ENCODE peak calls at places on chromosomes 5 and 9, in eight cellular contexts. A is stomach, Y is IMR-90, V is esophagus squamous epithelium, G is uterus, N is prostate gland, C is right lobe of liver, K is endothelial cell of umbilical vein. J is an unnamed sample.

GRCh38 chr5:151733727-151734408 is 24.6 kb downstream of the ATOX1 start:
- DNase-seq in A (no peak), Y (peak; percentile 41), V (no peak), G (no peak), N (no peak), C (no peak), K (no peak), J (no peak)

GRCh38 chr5:12399868-12400267 is 495.6 kb upstream of the CTNND2 start:
- DNase-seq in A (no peak), Y (no peak), V (no peak), G (no peak), N (no peak), C (no peak), K (no peak), J (no peak)

GRCh38 chr9:98049668-98050067 is 6.9 kb upstream of the NANS start:
- DNase-seq in A (no peak), Y (no peak), V (no peak), G (no peak), N (no peak), C (no peak), K (no peak), J (no peak)

GRCh38 chr9:33202552-33203300 is 35.6 kb upstream of the B4GALT1 start:
- DNase-seq in A (peak; percentile 42), Y (peak; percentile 69), V (no peak), G (peak; percentile 63), N (no peak), C (no peak), K (no peak), J (no peak)

GRCh38 chr9:130173462-130173876 is 1.3 kb downstream of the NCS1 start:
- DNase-seq in A (no peak), Y (peak; percentile 28), V (no peak), G (peak; percentile 46), N (no peak), C (no peak), K (no peak), J (no peak)

GRCh38 chr9:121528642-121529041 is 29.0 kb upstream of the GGTA1 start:
- DNase-seq in A (no peak), Y (no peak), V (no peak), G (no peak), N (no peak), C (no peak), K (no peak), J (no peak)

GRCh38 chr9:14086495-14086894 is 227.4 kb downstream of the NFIB start:
- DNase-seq in A (no peak), Y (no peak), V (no peak), G (no peak), N (no peak), C (no peak), K (no peak), J (no peak)

GRCh38 chr9:96619491-96620154 is at the start of gene CDC14B:
- DNase-seq in A (peak; percentile 98), Y (peak; percentile 90), V (no peak), G (peak; percentile 78), N (peak; percentile 96), C (peak; percentile 87), K (peak; percentile 62), J (peak; percentile 84)

GRCh38 chr5:67146574-67146973 is 50.0 kb downstream of the CD180 start:
- DNase-seq in A (no peak), Y (peak; percentile 47), V (no peak), G (no peak), N (no peak), C (no peak), K (no peak), J (no peak)

GRCh38 chr5:77777281-77777892 is 1.2 kb upstream of the TBCA start:
- DNase-seq in A (no peak), Y (peak; percentile 49), V (no peak), G (no peak), N (no peak), C (no peak), K (no peak), J (no peak)

GRCh38 chr5:93621340-93621872 is 38.4 kb downstream of the NR2F1 start:
- DNase-seq in A (peak; percentile 53), Y (peak; percentile 70), V (no peak), G (peak; percentile 85), N (peak; percentile 53), C (peak; percentile 84), K (peak; percentile 75), J (no peak)

GRCh38 chr5:28473531-28474107 is 1435.2 kb upstream of the CDH9 start:
- DNase-seq in A (no peak), Y (no peak), V (no peak), G (no peak), N (no peak), C (no peak), K (peak; percentile 1), J (no peak)

GRCh38 chr5:58944221-58944620 is 361.3 kb downstream of the RAB3C start:
- DNase-seq in A (no peak), Y (peak; percentile 45), V (no peak), G (no peak), N (no peak), C (no peak), K (no peak), J (no peak)

GRCh38 chr5:83927140-83927733 is 206.6 kb upstream of the HAPLN1 start:
- DNase-seq in A (peak; percentile 60), Y (peak; percentile 64), V (no peak), G (peak; percentile 28), N (peak; percentile 12), C (peak; percentile 30), K (peak; percentile 75), J (peak; percentile 85)

GRCh38 chr5:148748702-148749101 is 77.7 kb upstream of the ADRB2 start:
- DNase-seq in A (no peak), Y (no peak), V (no peak), G (no peak), N (no peak), C (no peak), K (no peak), J (no peak)

GRCh38 chr5:14420136-14420808 is 161.3 kb upstream of the OTULINL start:
- DNase-seq in A (no peak), Y (peak; percentile 53), V (no peak), G (no peak), N (no peak), C (no peak), K (no peak), J (no peak)

GRCh38 chr5:32618962-32619361 is 33.6 kb downstream of the SUB1 start:
- DNase-seq in A (no peak), Y (no peak), V (no peak), G (no peak), N (no peak), C (no peak), K (no peak), J (no peak)

GRCh38 chr9:16563446-16563845 is 307.0 kb downstream of the BNC2 start:
- DNase-seq in A (no peak), Y (peak; percentile 16), V (no peak), G (no peak), N (no peak), C (no peak), K (no peak), J (no peak)

GRCh38 chr9:98132806-98133631 is 14.0 kb upstream of the TRIM14 start:
- DNase-seq in A (no peak), Y (no peak), V (no peak), G (no peak), N (no peak), C (no peak), K (no peak), J (no peak)

GRCh38 chr9:5628183-5628529 is 751 bp upstream of the RIC1 start:
- DNase-seq in A (no peak), Y (no peak), V (no peak), G (no peak), N (no peak), C (no peak), K (no peak), J (no peak)

GRCh38 chr5:120516799-120517198 is 52.7 kb downstream of the PRR16 start:
- DNase-seq in A (no peak), Y (peak; percentile 63), V (no peak), G (no peak), N (no peak), C (no peak), K (no peak), J (no peak)

GRCh38 chr9:16344343-16344742 is 526.1 kb downstream of the BNC2 start:
- DNase-seq in A (no peak), Y (peak; percentile 93), V (no peak), G (peak; percentile 42), N (no peak), C (no peak), K (peak; percentile 40), J (no peak)

GRCh38 chr5:38753776-38754175 is 92.0 kb upstream of the OSMR start:
- DNase-seq in A (no peak), Y (no peak), V (no peak), G (no peak), N (no peak), C (no peak), K (no peak), J (no peak)

DNA sequence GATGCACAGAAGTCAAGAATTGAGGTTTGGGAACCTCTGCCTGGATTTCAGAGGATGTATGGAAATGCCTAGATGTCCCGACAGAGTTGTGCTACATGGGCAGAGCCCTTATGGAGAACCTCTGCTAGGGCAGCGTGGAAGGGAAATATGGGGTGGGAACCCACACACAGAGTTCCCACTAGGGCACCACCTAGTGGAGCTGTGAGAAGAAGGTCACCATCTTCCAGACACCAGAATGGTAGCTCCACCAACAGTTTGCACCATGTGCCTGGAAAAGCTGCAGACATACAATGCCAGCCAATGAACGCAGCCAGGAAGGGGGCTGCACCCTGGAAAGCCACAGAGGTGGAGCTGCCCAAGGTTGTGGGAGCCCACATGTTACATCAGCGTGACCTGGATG is 104.5 kb downstream of the STK32A start:
- DNase-seq in A (no peak), Y (no peak), V (no peak), G (no peak), N (no peak), C (no peak), K (no peak), J (no peak)
- TF ChIP-seq CTCF in A (no peak), Y (no peak), V (no peak), G (no peak), N (no peak), C (no peak), K (no peak), J (no peak)

GRCh38 chr9:128820665-128821583 is 2.6 kb downstream of the ENDOG start:
- DNase-seq in A (no peak), Y (no peak), V (no peak), G (no peak), N (no peak), C (no peak), K (no peak), J (no peak)
- TF ChIP-seq POLR2A in A (no peak), Y (no peak), V (no peak), G (no peak), N (no peak), C (no peak), K (no peak), J (no peak)

GRCh38 chr9:137294684-137295312 is 7.3 kb downstream of the NRARP start:
- DNase-seq in A (no peak), Y (peak; percentile 27), V (no peak), G (no peak), N (no peak), C (no peak), K (peak; percentile 66), J (no peak)
- H3K4me3 ChIP-seq in A (peak overlapping the region; percentile 47), Y (no peak overlapping the region), V (peak overlapping the region; percentile 71), G (no peak overlapping the region), N (peak overlapping the region; percentile 31), C (no peak overlapping the region), K (peak overlapping the region; percentile 20), J (no peak overlapping the region)

GRCh38 chr5:162683280-162683679 is 615.7 kb downstream of the GABRG2 start:
- DNase-seq in A (no peak), Y (no peak), V (no peak), G (no peak), N (no peak), C (no peak), K (no peak), J (no peak)

GRCh38 chr5:162684145-162684544 is 616.6 kb downstream of the GABRG2 start:
- DNase-seq in A (no peak), Y (no peak), V (no peak), G (no peak), N (no peak), C (no peak), K (no peak), J (no peak)

GRCh38 chr5:162685302-162685701 is 617.7 kb downstream of the GABRG2 start:
- DNase-seq in A (no peak), Y (no peak), V (no peak), G (no peak), N (no peak), C (no peak), K (no peak), J (no peak)
- TF ChIP-seq CTCF in A (no peak), Y (no peak), V (no peak), G (no peak), N (no peak), C (no peak), K (no peak), J (no peak)